ENCODE peak calls at places on chromosomes 16 and 17, in five cellular contexts. D is H9, A is neuronal stem cell, U is mesenchymal stem cell, R is H1. F is an unnamed sample.

GRCh38 chr17:45293413-45294211 is 23.2 kb downstream of the MAP3K14 start:
- DNase-seq in D (peak; percentile 73), U (peak; percentile 96), R (no peak), A (no peak), F (peak; percentile 57)

GRCh38 chr16:58461056-58461455 is 38.9 kb upstream of the NDRG4 start:
- DNase-seq in D (no peak), U (no peak), A (no peak), R (no peak), F (no peak)

GRCh38 chr17:38777641-38778250 is 21.6 kb downstream of the PIP4K2B start:
- DNase-seq in R (no peak), A (no peak), U (no peak), D (no peak), F (no peak)

GRCh38 chr17:69869667-69870066 is 205.4 kb upstream of the KCNJ16 start:
- DNase-seq in U (no peak), D (no peak), A (no peak), R (no peak), F (no peak)

GRCh38 chr16:49338867-49339266 is 34.7 kb upstream of the C16orf78 start:
- DNase-seq in U (no peak), D (no peak), A (no peak), R (no peak), F (no peak)

GRCh38 chr17:10761281-10761680 is 31.5 kb upstream of the TMEM220 start:
- DNase-seq in R (no peak), U (no peak), D (no peak), A (no peak), F (no peak)

GRCh38 chr16:55189975-55190636 is 133.9 kb upstream of the IRX6 start:
- DNase-seq in U (no peak), R (peak; percentile 9), A (no peak), D (no peak), F (no peak)

GRCh38 chr16:53043986-53044571 is 8.6 kb downstream of the CHD9NB start:
- DNase-seq in U (no peak), A (peak; percentile 56), D (peak; percentile 91), R (peak; percentile 92), F (peak; percentile 68)

GRCh38 chr17:81852237-81852636 is 8.1 kb downstream of the P4HB start:
- DNase-seq in D (no peak), A (no peak), U (no peak), R (no peak), F (no peak)

GRCh38 chr17:13346996-13347762 is 254.6 kb downstream of the HS3ST3A1 start:
- DNase-seq in U (peak; percentile 93), D (no peak), R (no peak), A (no peak), F (peak; percentile 73)

GRCh38 chr17:4362141-4362540 is 4.3 kb downstream of the UBE2G1 start:
- DNase-seq in D (no peak), U (no peak), R (no peak), A (no peak), F (no peak)

GRCh38 chr16:3728424-3729160 is 11.3 kb upstream of the TRAP1 start:
- DNase-seq in A (no peak), D (no peak), U (no peak), R (no peak), F (no peak)

GRCh38 chr16:25897677-25898076 is 205.9 kb downstream of the HS3ST4 start:
- DNase-seq in A (no peak), U (no peak), R (no peak), D (no peak), F (no peak)

GRCh38 chr16:84704253-84704652 is 4.5 kb downstream of the USP10 start:
- DNase-seq in R (no peak), D (no peak), U (no peak), A (no peak), F (no peak)

GRCh38 chr17:81865733-81866439 is 5.3 kb downstream of the ARHGDIA start:
- DNase-seq in D (peak; percentile 36), A (no peak), R (no peak), U (peak; percentile 59), F (no peak)

GRCh38 chr16:22239131-22239805 is 33.2 kb downstream of the EEF2K start:
- DNase-seq in U (no peak), R (no peak), A (no peak), D (no peak), F (peak; percentile 78)

DNA sequence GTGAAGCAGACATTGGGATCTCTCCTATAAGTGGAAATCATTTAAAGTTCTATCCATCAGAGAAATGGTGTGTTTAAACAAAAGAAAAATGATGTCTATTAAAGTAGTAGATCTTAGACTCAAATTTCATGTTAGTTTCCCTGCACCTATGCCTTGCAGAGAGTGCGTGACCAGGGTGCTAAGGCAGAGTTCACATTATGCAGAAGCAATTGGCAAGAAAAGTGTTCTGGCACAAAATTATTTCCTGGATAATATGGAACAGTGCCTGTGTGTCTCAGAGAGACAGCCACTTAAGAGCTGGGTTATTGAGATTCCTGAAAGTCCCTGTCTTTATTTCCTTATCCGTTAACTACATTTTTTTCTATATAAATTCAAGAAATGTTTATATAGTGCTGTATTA is 457.0 kb downstream of the CDH8 start:
- DNase-seq in R (no peak), D (no peak), A (no peak), U (no peak), F (no peak)
- H2BK12ac ChIP-seq in R (no peak overlapping the region), D (no peak overlapping the region), A (no peak overlapping the region), U (no peak overlapping the region), F (no peak overlapping the region)

GRCh38 chr16:11671271-11671670 is 3.0 kb downstream of the SNN start:
- DNase-seq in D (no peak), U (no peak), R (no peak), A (no peak), F (no peak)
- H3K4me1 ChIP-seq in D (no peaks in the 10 kb centered on the region), U (peaks cover 40% of the 10 kb centered on the region), R (peaks cover 31% of the 10 kb centered on the region), A (peaks cover 13% of the 10 kb centered on the region), F (peaks cover 37% of the 10 kb centered on the region)

GRCh38 chr17:73211745-73212144 is 18.9 kb downstream of the COG1 start:
- DNase-seq in U (no peak), R (no peak), D (no peak), A (no peak), F (peak; percentile 14)

GRCh38 chr17:73208139-73208827 is 15.4 kb downstream of the COG1 start:
- DNase-seq in U (no peak), R (no peak), D (no peak), A (no peak), F (no peak)

GRCh38 chr17:73214008-73214407 is 21.2 kb downstream of the COG1 start:
- DNase-seq in U (no peak), A (no peak), R (no peak), D (no peak), F (no peak)

GRCh38 chr17:73209436-73209835 is 16.6 kb downstream of the COG1 start:
- DNase-seq in U (no peak), D (no peak), R (no peak), A (no peak), F (no peak)

DNA sequence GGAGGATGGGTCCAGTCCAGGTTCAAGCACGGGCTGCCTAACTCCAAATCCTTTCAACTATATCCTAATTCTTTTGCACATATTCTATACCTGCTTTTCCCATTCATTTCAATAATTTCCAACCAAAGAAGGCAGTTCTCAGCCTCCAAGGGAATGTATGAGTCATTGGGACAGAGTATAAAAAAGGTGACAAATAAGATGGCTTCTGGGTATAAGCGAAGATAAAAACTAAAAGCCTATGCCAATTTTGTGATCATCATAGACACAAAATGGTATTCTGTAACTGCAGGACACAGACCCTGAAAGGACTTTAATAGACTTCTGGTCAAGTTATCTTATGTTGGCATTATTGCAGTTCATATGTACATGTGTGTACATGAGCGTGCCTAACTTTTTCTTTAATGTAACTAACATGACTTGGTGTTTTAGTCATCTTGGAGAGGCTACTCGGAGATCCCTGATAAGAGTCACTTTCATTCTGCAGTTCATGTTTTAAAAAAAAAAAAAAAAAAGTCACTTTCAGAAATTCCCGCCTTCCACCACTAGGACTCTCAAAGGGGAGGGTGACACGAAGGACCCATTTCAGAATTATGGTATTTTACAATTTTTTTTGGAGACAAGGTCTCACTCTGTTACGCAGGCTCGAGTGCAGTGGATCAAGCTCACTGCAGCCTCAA is 17.3 kb downstream of the COG1 start:
- DNase-seq in D (no peak), A (no peak), R (no peak), U (peak; percentile 57), F (peak; percentile 61)
- H3K9ac ChIP-seq in D (no peak overlapping the region), A (no peak overlapping the region), R (no peak overlapping the region), U (no peak overlapping the region), F (no peak overlapping the region)

GRCh38 chr16:79728048-79728922 is 127.7 kb upstream of the MAF start:
- DNase-seq in R (peak; percentile 10), D (no peak), U (no peak), A (no peak), F (no peak)
- H2BK12ac ChIP-seq in R (no peak overlapping the region), D (no peak overlapping the region), U (no peak overlapping the region), A (no peak overlapping the region), F (no peak overlapping the region)

DNA sequence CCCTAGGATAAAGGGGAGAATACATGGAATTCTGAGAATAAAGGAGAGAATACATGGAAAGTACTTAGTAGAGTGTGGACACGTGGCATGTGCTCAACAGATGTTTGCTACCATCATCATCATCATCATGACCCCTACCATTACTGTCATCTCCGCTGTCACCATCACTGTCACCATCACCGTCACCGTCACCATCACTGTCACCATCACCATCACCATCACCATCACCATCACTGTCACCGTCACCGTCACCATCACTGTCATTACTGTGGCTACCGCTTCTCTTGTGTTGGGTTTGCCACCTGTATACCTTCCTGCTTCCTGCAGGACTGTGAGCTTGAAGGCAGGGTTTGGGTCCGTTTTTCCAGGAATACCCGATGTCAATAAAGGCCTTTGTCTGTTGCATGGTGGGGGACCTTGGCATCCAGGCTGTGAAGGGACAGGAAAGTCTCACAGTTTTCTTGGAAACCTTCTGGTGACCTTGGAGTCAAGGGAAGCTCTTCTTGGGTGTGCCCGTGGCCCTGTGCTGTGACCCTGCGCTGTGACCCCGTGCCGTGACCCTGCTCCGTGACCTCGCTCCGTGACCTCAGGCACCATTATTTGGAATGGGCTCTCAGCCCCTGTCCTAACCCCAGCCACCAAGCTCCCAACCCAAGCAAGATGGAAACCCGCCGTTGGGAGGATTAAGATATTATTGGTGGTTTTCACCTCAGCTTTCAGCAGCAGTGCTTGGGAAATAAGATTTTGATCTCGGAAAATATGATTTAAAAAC is 14.4 kb downstream of the CMIP start:
- DNase-seq in R (no peak), A (no peak), U (no peak), D (no peak), F (no peak)
- H3K4me1 ChIP-seq in R (peaks cover 9% of the 10 kb centered on the region), A (peaks cover 4% of the 10 kb centered on the region), U (peaks cover 29% of the 10 kb centered on the region), D (peaks cover 3% of the 10 kb centered on the region), F (peaks cover 2% of the 10 kb centered on the region)

GRCh38 chr16:12245088-12245922 is 268.8 kb downstream of the SNX29 start:
- DNase-seq in R (no peak), A (no peak), D (no peak), U (no peak), F (no peak)
- H3K9ac ChIP-seq in R (no peak overlapping the region), A (no peak overlapping the region), D (no peak overlapping the region), U (no peak overlapping the region), F (no peak overlapping the region)

GRCh38 chr17:34827008-34827407 is 134.3 kb downstream of the CCT6B start:
- DNase-seq in D (no peak), A (no peak), R (no peak), U (no peak), F (no peak)

GRCh38 chr17:34825102-34825501 is 136.2 kb downstream of the CCT6B start:
- DNase-seq in R (no peak), A (no peak), U (no peak), D (no peak), F (no peak)

GRCh38 chr17:34826332-34826731 is 134.9 kb downstream of the CCT6B start:
- DNase-seq in R (no peak), U (no peak), A (no peak), D (no peak), F (no peak)

GRCh38 chr17:34823023-34823422 is 138.2 kb downstream of the CCT6B start:
- DNase-seq in U (no peak), D (no peak), A (no peak), R (no peak), F (no peak)

GRCh38 chr17:34825884-34826283 is 135.4 kb downstream of the CCT6B start:
- DNase-seq in R (no peak), U (no peak), D (no peak), A (no peak), F (no peak)
- H2BK12ac ChIP-seq in R (no peak overlapping the region), U (no peak overlapping the region), D (no peak overlapping the region), A (no peak overlapping the region), F (peak overlapping the region; percentile 11)

F was measured in trophoblast cell.